ENCODE peak calls at places on chromosomes 12 and 14, in five cellular contexts. One of them, this sample, is unnamed.

GRCh38 chr12:115351513-115352077 is 667.6 kb upstream of the TBX3 start:
- DNase-seq in trophoblast cell: peak; percentile 44
- DNase-seq in mesenchymal stem cell: no peak
- DNase-seq in H1: no peak
- DNase-seq in H9: no peak
- DNase-seq in this sample: no peak

GRCh38 chr12:63880742-63881141 is 36.2 kb downstream of the SRGAP1 start:
- DNase-seq in mesenchymal stem cell: no peak
- DNase-seq in H9: no peak
- DNase-seq in H1: no peak
- DNase-seq in trophoblast cell: no peak
- DNase-seq in this sample: no peak

GRCh38 chr14:57749267-57749666 is 116.6 kb downstream of the SLC35F4 start:
- DNase-seq in trophoblast cell: peak; percentile 3
- DNase-seq in mesenchymal stem cell: no peak
- DNase-seq in H9: no peak
- DNase-seq in H1: no peak
- DNase-seq in this sample: no peak

GRCh38 chr12:67647547-67648305 is 819 bp upstream of the DYRK2 start:
- DNase-seq in H9: peak; percentile 92
- DNase-seq in trophoblast cell: peak; percentile 89
- DNase-seq in H1: peak; percentile 82
- DNase-seq in mesenchymal stem cell: peak; percentile 97
- DNase-seq in this sample: peak; percentile 79

GRCh38 chr12:63995512-63995911 is 151.0 kb downstream of the SRGAP1 start:
- DNase-seq in trophoblast cell: no peak
- DNase-seq in H1: no peak
- DNase-seq in H9: no peak
- DNase-seq in mesenchymal stem cell: no peak
- DNase-seq in this sample: no peak

GRCh38 chr14:103625361-103626095 is 3.5 kb upstream of the KLC1 start:
- DNase-seq in H9: no peak
- DNase-seq in H1: no peak
- DNase-seq in mesenchymal stem cell: no peak
- DNase-seq in trophoblast cell: no peak
- DNase-seq in this sample: no peak

GRCh38 chr14:22689186-22689585 is 45.0 kb upstream of the OR6J1 start:
- DNase-seq in mesenchymal stem cell: peak; percentile 93
- DNase-seq in trophoblast cell: peak; percentile 87
- DNase-seq in H9: no peak
- DNase-seq in H1: no peak
- DNase-seq in this sample: no peak

GRCh38 chr14:86780461-86780860 is 1212.5 kb downstream of the GALC start:
- DNase-seq in trophoblast cell: no peak
- DNase-seq in mesenchymal stem cell: no peak
- DNase-seq in H1: no peak
- DNase-seq in H9: no peak
- DNase-seq in this sample: no peak

GRCh38 chr14:52351561-52352491 is 37.7 kb downstream of the PTGER2 start:
- DNase-seq in H1: no peak
- DNase-seq in H9: no peak
- DNase-seq in trophoblast cell: peak; percentile 24
- DNase-seq in mesenchymal stem cell: peak; percentile 73
- DNase-seq in this sample: no peak

GRCh38 chr12:98909749-98910148 is 264.7 kb downstream of the APAF1 start:
- DNase-seq in H9: peak; percentile 89
- DNase-seq in H1: peak; percentile 70
- DNase-seq in trophoblast cell: no peak
- DNase-seq in mesenchymal stem cell: no peak
- DNase-seq in this sample: peak; percentile 55

GRCh38 chr14:63759454-63759853 is 31.6 kb upstream of the SGPP1 start:
- DNase-seq in H9: no peak
- DNase-seq in trophoblast cell: peak; percentile 20
- DNase-seq in H1: no peak
- DNase-seq in mesenchymal stem cell: no peak
- DNase-seq in this sample: no peak

GRCh38 chr12:43480591-43480990 is 71.4 kb downstream of the ADAMTS20 start:
- DNase-seq in trophoblast cell: peak; percentile 75
- DNase-seq in H9: no peak
- DNase-seq in H1: no peak
- DNase-seq in mesenchymal stem cell: no peak
- DNase-seq in this sample: no peak

GRCh38 chr14:80291099-80291498 is 79.8 kb upstream of the DIO2 start:
- DNase-seq in mesenchymal stem cell: no peak
- DNase-seq in H1: no peak
- DNase-seq in trophoblast cell: no peak
- DNase-seq in H9: no peak
- DNase-seq in this sample: no peak

GRCh38 chr12:1099158-1099557 is 108.1 kb downstream of the ERC1 start:
- DNase-seq in H1: no peak
- DNase-seq in mesenchymal stem cell: no peak
- DNase-seq in H9: no peak
- DNase-seq in trophoblast cell: no peak
- DNase-seq in this sample: no peak

GRCh38 chr14:78157855-78158436 is 12.2 kb upstream of the NRXN3 start:
- DNase-seq in H1: peak; percentile 58
- DNase-seq in mesenchymal stem cell: no peak
- DNase-seq in trophoblast cell: peak; percentile 28
- DNase-seq in H9: peak; percentile 41
- DNase-seq in this sample: peak; percentile 39

GRCh38 chr14:85917631-85918030 is 387.7 kb downstream of the FLRT2 start:
- DNase-seq in trophoblast cell: no peak
- DNase-seq in mesenchymal stem cell: no peak
- DNase-seq in H9: no peak
- DNase-seq in H1: no peak
- DNase-seq in this sample: no peak

GRCh38 chr14:89957791-89958190 is 2.1 kb downstream of the TDP1 start:
- DNase-seq in mesenchymal stem cell: peak; percentile 14
- DNase-seq in trophoblast cell: no peak
- DNase-seq in H9: peak; percentile 29
- DNase-seq in H1: no peak
- DNase-seq in this sample: no peak

GRCh38 chr14:32200368-32201195 is 1.3 kb upstream of the RNU6-7 start:
- DNase-seq in H1: no peak
- DNase-seq in trophoblast cell: no peak
- DNase-seq in mesenchymal stem cell: no peak
- DNase-seq in H9: no peak
- DNase-seq in this sample: no peak

GRCh38 chr12:31263661-31264060 is 62.3 kb downstream of the SINHCAF start:
- DNase-seq in H9: no peak
- DNase-seq in H1: no peak
- DNase-seq in mesenchymal stem cell: no peak
- DNase-seq in trophoblast cell: no peak
- DNase-seq in this sample: no peak

GRCh38 chr12:76757694-76758093 is 6.2 kb upstream of the ZDHHC17 start:
- DNase-seq in H9: no peak
- DNase-seq in mesenchymal stem cell: no peak
- DNase-seq in H1: no peak
- DNase-seq in trophoblast cell: no peak
- DNase-seq in this sample: no peak

GRCh38 chr14:35576260-35576659 is 42.3 kb downstream of the INSM2 start:
- DNase-seq in H1: no peak
- DNase-seq in mesenchymal stem cell: no peak
- DNase-seq in trophoblast cell: no peak
- DNase-seq in H9: no peak
- DNase-seq in this sample: no peak

GRCh38 chr12:126974779-126975178 is 1292.2 kb upstream of the TMEM132C start:
- DNase-seq in H1: no peak
- DNase-seq in trophoblast cell: no peak
- DNase-seq in mesenchymal stem cell: no peak
- DNase-seq in H9: peak; percentile 54
- DNase-seq in this sample: no peak

GRCh38 chr12:58415716-58416115 is 474.3 kb downstream of the ATP23 start:
- DNase-seq in trophoblast cell: no peak
- DNase-seq in mesenchymal stem cell: no peak
- DNase-seq in H1: no peak
- DNase-seq in H9: no peak
- DNase-seq in this sample: peak; percentile 23

GRCh38 chr12:101608301-101609133 is 13.7 kb downstream of the MYBPC1 start:
- DNase-seq in mesenchymal stem cell: no peak
- DNase-seq in H9: no peak
- DNase-seq in trophoblast cell: no peak
- DNase-seq in H1: no peak
- DNase-seq in this sample: no peak

GRCh38 chr12:101612162-101612916 is 17.6 kb downstream of the MYBPC1 start:
- DNase-seq in H1: no peak
- DNase-seq in H9: no peak
- DNase-seq in mesenchymal stem cell: no peak
- DNase-seq in trophoblast cell: no peak
- DNase-seq in this sample: no peak

GRCh38 chr12:101604132-101604531 is 9.4 kb downstream of the MYBPC1 start:
- DNase-seq in mesenchymal stem cell: no peak
- DNase-seq in H1: no peak
- DNase-seq in H9: no peak
- DNase-seq in trophoblast cell: no peak
- DNase-seq in this sample: no peak

GRCh38 chr12:101609198-101609597 is 14.4 kb downstream of the MYBPC1 start:
- DNase-seq in mesenchymal stem cell: no peak
- DNase-seq in H9: no peak
- DNase-seq in H1: no peak
- DNase-seq in trophoblast cell: no peak
- DNase-seq in this sample: no peak

DNA sequence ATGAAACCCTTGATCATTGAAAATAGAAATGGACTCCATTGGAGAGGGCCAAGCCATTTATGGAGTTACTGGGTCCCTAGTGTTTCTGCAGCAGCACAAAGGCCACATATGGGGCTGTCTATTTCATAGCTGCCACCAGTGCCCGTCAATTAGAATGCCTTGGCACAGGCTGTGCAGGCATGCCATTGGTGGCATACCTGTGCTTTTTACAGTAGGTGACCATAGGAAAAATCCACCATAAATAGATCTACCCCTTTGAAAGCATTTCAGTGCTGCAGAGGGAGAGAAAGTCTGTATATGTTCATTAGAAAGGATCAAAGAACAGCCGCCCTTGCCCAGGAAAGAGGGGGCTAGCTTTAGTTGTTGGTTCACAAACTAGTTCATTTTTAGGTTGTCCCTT is 13.1 kb downstream of the MYBPC1 start:
- DNase-seq in H9: no peak
- DNase-seq in mesenchymal stem cell: no peak
- DNase-seq in H1: no peak
- DNase-seq in trophoblast cell: no peak
- DNase-seq in this sample: no peak
- H2BK12ac ChIP-seq in H9: no peak overlapping the region
- H2BK12ac ChIP-seq in mesenchymal stem cell: no peak overlapping the region
- H2BK12ac ChIP-seq in H1: no peak overlapping the region
- H2BK12ac ChIP-seq in trophoblast cell: no peak overlapping the region
- H2BK12ac ChIP-seq in this sample: no peak overlapping the region

GRCh38 chr12:47715393-47715876 is 9.6 kb upstream of the RPAP3 start:
- DNase-seq in H9: peak; percentile 79
- DNase-seq in H1: peak; percentile 79
- DNase-seq in mesenchymal stem cell: peak; percentile 76
- DNase-seq in trophoblast cell: peak; percentile 92
- DNase-seq in this sample: peak; percentile 84

GRCh38 chr12:47718531-47718930 is 6.8 kb downstream of the ENDOU start:
- DNase-seq in mesenchymal stem cell: no peak
- DNase-seq in H9: no peak
- DNase-seq in trophoblast cell: no peak
- DNase-seq in H1: peak; percentile 19
- DNase-seq in this sample: no peak

GRCh38 chr12:47715877-47716548 is 9.3 kb downstream of the ENDOU start:
- DNase-seq in H9: peak; percentile 29
- DNase-seq in H1: peak; percentile 43
- DNase-seq in trophoblast cell: no peak
- DNase-seq in mesenchymal stem cell: no peak
- DNase-seq in this sample: no peak

GRCh38 chr12:47717443-47718193 is 7.7 kb downstream of the ENDOU start:
- DNase-seq in H9: peak; percentile 94
- DNase-seq in mesenchymal stem cell: peak; percentile 88
- DNase-seq in H1: peak; percentile 90
- DNase-seq in trophoblast cell: peak; percentile 61
- DNase-seq in this sample: peak; percentile 68

DNA sequence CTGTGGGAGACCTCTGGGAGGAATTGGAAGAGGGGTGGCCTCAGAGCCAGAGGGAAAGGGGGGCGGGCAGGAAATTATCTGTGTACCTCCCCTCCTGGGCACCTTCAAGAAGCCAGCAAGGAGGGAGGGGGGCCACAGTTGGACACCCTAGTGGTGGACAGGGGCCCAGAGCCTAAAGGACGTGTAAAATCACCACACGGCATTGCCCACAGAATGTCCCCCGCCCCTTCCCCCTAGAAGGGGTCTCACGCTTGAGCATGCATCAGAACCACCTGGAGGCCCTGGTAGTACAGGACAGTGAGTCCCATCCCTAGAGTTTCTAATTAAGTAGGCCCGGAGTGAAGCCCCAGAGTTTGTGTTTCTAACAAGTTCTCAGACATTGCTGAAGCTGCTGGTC is 8.2 kb downstream of the ENDOU start:
- DNase-seq in mesenchymal stem cell: no peak
- DNase-seq in trophoblast cell: no peak
- DNase-seq in H1: no peak
- DNase-seq in H9: no peak
- DNase-seq in this sample: no peak
- H2BK12ac ChIP-seq in mesenchymal stem cell: no peak overlapping the region
- H2BK12ac ChIP-seq in trophoblast cell: no peak overlapping the region
- H2BK12ac ChIP-seq in H1: no peak overlapping the region
- H2BK12ac ChIP-seq in H9: no peak overlapping the region
- H2BK12ac ChIP-seq in this sample: no peak overlapping the region

GRCh38 chr12:45704968-45705367 is 24.5 kb upstream of the ARID2 start:
- DNase-seq in trophoblast cell: no peak
- DNase-seq in mesenchymal stem cell: no peak
- DNase-seq in H9: no peak
- DNase-seq in H1: no peak
- DNase-seq in this sample: no peak
- H2BK12ac ChIP-seq in trophoblast cell: no peak overlapping the region
- H2BK12ac ChIP-seq in mesenchymal stem cell: no peak overlapping the region
- H2BK12ac ChIP-seq in H9: no peak overlapping the region
- H2BK12ac ChIP-seq in H1: no peak overlapping the region
- H2BK12ac ChIP-seq in this sample: no peak overlapping the region

DNA sequence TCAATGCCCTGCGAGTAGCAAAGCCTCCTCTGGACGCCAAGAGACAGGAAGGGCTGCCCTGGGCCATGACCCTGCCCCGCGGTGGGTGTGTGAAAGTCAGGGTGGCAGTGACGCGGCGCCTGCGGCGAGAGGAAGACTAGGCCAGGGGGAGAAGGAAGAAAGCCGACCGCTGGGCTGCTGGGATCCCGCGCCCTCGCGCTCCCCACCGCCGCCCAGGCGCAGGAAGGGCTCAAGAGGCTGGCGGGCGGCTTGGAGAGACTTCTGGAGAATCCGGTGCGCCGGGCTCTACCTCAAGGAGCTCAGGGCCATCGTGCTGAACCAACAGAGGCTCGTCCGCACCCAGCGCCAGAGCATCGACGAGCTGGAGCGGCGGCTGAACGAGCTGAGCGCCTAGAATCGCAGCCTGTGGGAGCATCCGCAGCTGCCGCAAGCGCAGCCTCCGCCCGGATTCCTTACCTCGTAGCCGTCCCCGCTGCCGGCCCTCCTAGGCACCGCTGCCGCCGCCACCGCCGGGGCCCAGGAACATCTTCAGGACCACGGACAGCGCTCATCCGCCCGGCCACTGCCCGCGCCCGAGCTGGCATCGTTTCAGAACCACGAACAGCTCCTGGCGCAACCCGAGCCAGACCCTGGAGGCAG is 105.0 kb upstream of the PRB2 start:
- DNase-seq in mesenchymal stem cell: peak; percentile 71
- DNase-seq in trophoblast cell: peak; percentile 87
- DNase-seq in H1: peak; percentile 99
- DNase-seq in H9: peak; percentile 95
- DNase-seq in this sample: peak; percentile 95
- H2BK12ac ChIP-seq in mesenchymal stem cell: no peak overlapping the region
- H2BK12ac ChIP-seq in trophoblast cell: no peak overlapping the region
- H2BK12ac ChIP-seq in H1: no peak overlapping the region
- H2BK12ac ChIP-seq in H9: no peak overlapping the region
- H2BK12ac ChIP-seq in this sample: no peak overlapping the region